ENCODE peak calls at places on chromosomes 1 and 21, in seven cellular contexts. N is H1, Y is IMR-90, B is HepG2, H is A549, U is K562, P is SK-N-SH. X is an unnamed sample.

GRCh38 chr1:201640624-201641023 is 101.7 kb downstream of the NAV1 start:
- DNase-seq in N (no peak), Y (peak), B (no peak), H (no peak), U (no peak), P (no peak), X (no peak)

GRCh38 chr1:41898191-41898713 is 20.5 kb downstream of the HIVEP3 start:
- DNase-seq in N (no peak), Y (peak), B (no peak), H (no peak), U (peak), P (no peak), X (no peak)

GRCh38 chr1:167927075-167927754 is 9.3 kb upstream of the DCAF6 start:
- DNase-seq in N (no peak), Y (no peak), B (no peak), H (no peak), U (no peak), P (no peak), X (no peak)

GRCh38 chr1:214012418-214012817 is 24.6 kb downstream of the PROX1 start:
- DNase-seq in N (no peak), Y (no peak), B (no peak), H (no peak), U (no peak), P (no peak), X (no peak)

GRCh38 chr1:114322207-114322606 is 168.5 kb upstream of the SYT6 start:
- DNase-seq in N (no peak), Y (no peak), B (no peak), H (no peak), U (no peak), P (no peak), X (no peak)

GRCh38 chr1:29196863-29197589 is 15.3 kb upstream of the SRSF4 start:
- DNase-seq in N (no peak), Y (peak), B (no peak), H (no peak), U (no peak), P (no peak), X (no peak)

GRCh38 chr1:111695801-111696200 is 43.4 kb downstream of the INKA2 start:
- DNase-seq in N (no peak), Y (no peak), B (no peak), H (no peak), U (no peak), P (no peak), X (no peak)

GRCh38 chr1:118104956-118105355 is 80.1 kb downstream of the SPAG17 start:
- DNase-seq in N (no peak), Y (no peak), B (no peak), H (no peak), U (no peak), P (no peak), X (no peak)

GRCh38 chr1:12142891-12143630 is 23.7 kb upstream of the TNFRSF1B start:
- DNase-seq in N (no peak), Y (no peak), B (no peak), H (no peak), U (no peak), P (no peak), X (no peak)

GRCh38 chr1:110672001-110672752 is 2.6 kb downstream of the KCNA3 start:
- DNase-seq in N (peak), Y (peak), B (no peak), H (no peak), U (peak), P (peak), X (no peak)

GRCh38 chr1:246497331-246497915 is 9.7 kb downstream of the SMYD3 start:
- DNase-seq in N (no peak), Y (peak), B (peak), H (peak), U (peak), P (peak), X (peak)

GRCh38 chr21:8991088-8991907 is 1530.1 kb upstream of the TPTE start:
- DNase-seq in N (no peak), Y (no peak), B (peak), H (no peak), U (no peak), P (no peak), X (no peak)

GRCh38 chr1:153956997-153957715 is 1.3 kb downstream of the CRTC2 start:
- DNase-seq in N (no peak), Y (no peak), B (no peak), H (no peak), U (no peak), P (no peak), X (no peak)

GRCh38 chr1:205689479-205689878 is 9.2 kb upstream of the SLC45A3 start:
- DNase-seq in N (no peak), Y (no peak), B (no peak), H (no peak), U (no peak), P (no peak), X (no peak)

GRCh38 chr1:6245869-6246496 is 2.0 kb downstream of the HES3 start:
- DNase-seq in N (peak), Y (no peak), B (no peak), H (no peak), U (peak), P (peak), X (no peak)

GRCh38 chr1:158043232-158043631 is 49.8 kb downstream of the KIRREL1 start:
- DNase-seq in N (no peak), Y (no peak), B (no peak), H (no peak), U (no peak), P (no peak), X (no peak)

GRCh38 chr1:23673086-23673813 is 18.4 kb upstream of the RPL11 start:
- DNase-seq in N (peak), Y (peak), B (peak), H (peak), U (peak), P (no peak), X (no peak)

GRCh38 chr1:159989581-159989980 is 35.5 kb upstream of the SLAMF9 start:
- DNase-seq in N (peak), Y (peak), B (no peak), H (no peak), U (no peak), P (no peak), X (no peak)

GRCh38 chr1:19315378-19316206 is 3.5 kb downstream of the SLC66A1 start:
- DNase-seq in N (no peak), Y (peak), B (no peak), H (no peak), U (no peak), P (no peak), X (no peak)

GRCh38 chr1:53473463-53473862 is 14.3 kb downstream of the DMRTB1 start:
- DNase-seq in N (no peak), Y (peak), B (no peak), H (no peak), U (peak), P (no peak), X (no peak)

GRCh38 chr1:215156232-215156631 is 73.7 kb downstream of the KCNK2 start:
- DNase-seq in N (no peak), Y (peak), B (no peak), H (no peak), U (no peak), P (no peak), X (no peak)

GRCh38 chr21:28230559-28230958 is 762.1 kb downstream of the LTN1 start:
- DNase-seq in N (no peak), Y (peak), B (no peak), H (no peak), U (no peak), P (no peak), X (no peak)

GRCh38 chr1:110189181-110189580 is 20.9 kb upstream of the KCNC4 start:
- DNase-seq in N (no peak), Y (no peak), B (no peak), H (no peak), U (no peak), P (no peak), X (no peak)

GRCh38 chr1:12179111-12179519 is 12.3 kb downstream of the TNFRSF1B start:
- DNase-seq in N (no peak), Y (peak), B (peak), H (no peak), U (no peak), P (no peak), X (peak)

GRCh38 chr1:94094466-94095111 is 26.4 kb downstream of the ABCA4 start:
- DNase-seq in N (no peak), Y (peak), B (no peak), H (no peak), U (no peak), P (no peak), X (no peak)

GRCh38 chr1:220926146-220926545 is 46.9 kb downstream of the HLX start:
- DNase-seq in N (no peak), Y (peak), B (no peak), H (no peak), U (no peak), P (no peak), X (no peak)

GRCh38 chr1:41927118-41927517 is 8.4 kb upstream of the HIVEP3 start:
- DNase-seq in N (no peak), Y (no peak), B (no peak), H (no peak), U (no peak), P (no peak), X (no peak)

GRCh38 chr1:219086956-219087469 is 86.7 kb upstream of the LYPLAL1 start:
- DNase-seq in N (no peak), Y (no peak), B (no peak), H (no peak), U (no peak), P (no peak), X (no peak)

GRCh38 chr1:233707153-233707905 is 93.4 kb downstream of the KCNK1 start:
- DNase-seq in N (no peak), Y (peak), B (no peak), H (peak), U (peak), P (no peak), X (peak)

GRCh38 chr1:160646711-160647328 is at the start of gene SLAMF1:
- DNase-seq in N (no peak), Y (no peak), B (no peak), H (no peak), U (no peak), P (no peak), X (no peak)

GRCh38 chr1:152880907-152881306 is 2.8 kb downstream of the SMCP start:
- DNase-seq in N (no peak), Y (no peak), B (no peak), H (no peak), U (no peak), P (no peak), X (no peak)

GRCh38 chr1:61640531-61641125 is 84.3 kb downstream of the TM2D1 start:
- DNase-seq in N (no peak), Y (no peak), B (no peak), H (no peak), U (no peak), P (no peak), X (no peak)

GRCh38 chr1:164733070-164733469 is 174.1 kb downstream of the PBX1 start:
- DNase-seq in N (no peak), Y (peak), B (no peak), H (peak), U (no peak), P (no peak), X (peak)

GRCh38 chr1:39508857-39509305 is 17.4 kb downstream of the BMP8A start:
- DNase-seq in N (no peak), Y (no peak), B (peak), H (no peak), U (peak), P (peak), X (no peak)

GRCh38 chr1:154616659-154617345 is 8.8 kb upstream of the ADAR start:
- DNase-seq in N (no peak), Y (peak), B (no peak), H (no peak), U (no peak), P (no peak), X (no peak)

GRCh38 chr1:145736191-145736590 is 16.9 kb downstream of the CD160 start:
- DNase-seq in N (no peak), Y (no peak), B (no peak), H (no peak), U (no peak), P (no peak), X (no peak)

GRCh38 chr1:226404904-226405222 is 3.0 kb downstream of the PARP1 start:
- DNase-seq in N (peak), Y (no peak), B (no peak), H (no peak), U (no peak), P (no peak), X (no peak)

GRCh38 chr1:226403522-226404034 is 4.3 kb downstream of the PARP1 start:
- DNase-seq in N (no peak), Y (peak), B (no peak), H (peak), U (peak), P (peak), X (no peak)

GRCh38 chr1:226404063-226404903 is 3.6 kb downstream of the PARP1 start:
- DNase-seq in N (no peak), Y (peak), B (peak), H (no peak), U (no peak), P (peak), X (no peak)

GRCh38 chr1:226401407-226402303 is 6.2 kb downstream of the PARP1 start:
- DNase-seq in N (no peak), Y (no peak), B (no peak), H (no peak), U (no peak), P (no peak), X (no peak)

DNA sequence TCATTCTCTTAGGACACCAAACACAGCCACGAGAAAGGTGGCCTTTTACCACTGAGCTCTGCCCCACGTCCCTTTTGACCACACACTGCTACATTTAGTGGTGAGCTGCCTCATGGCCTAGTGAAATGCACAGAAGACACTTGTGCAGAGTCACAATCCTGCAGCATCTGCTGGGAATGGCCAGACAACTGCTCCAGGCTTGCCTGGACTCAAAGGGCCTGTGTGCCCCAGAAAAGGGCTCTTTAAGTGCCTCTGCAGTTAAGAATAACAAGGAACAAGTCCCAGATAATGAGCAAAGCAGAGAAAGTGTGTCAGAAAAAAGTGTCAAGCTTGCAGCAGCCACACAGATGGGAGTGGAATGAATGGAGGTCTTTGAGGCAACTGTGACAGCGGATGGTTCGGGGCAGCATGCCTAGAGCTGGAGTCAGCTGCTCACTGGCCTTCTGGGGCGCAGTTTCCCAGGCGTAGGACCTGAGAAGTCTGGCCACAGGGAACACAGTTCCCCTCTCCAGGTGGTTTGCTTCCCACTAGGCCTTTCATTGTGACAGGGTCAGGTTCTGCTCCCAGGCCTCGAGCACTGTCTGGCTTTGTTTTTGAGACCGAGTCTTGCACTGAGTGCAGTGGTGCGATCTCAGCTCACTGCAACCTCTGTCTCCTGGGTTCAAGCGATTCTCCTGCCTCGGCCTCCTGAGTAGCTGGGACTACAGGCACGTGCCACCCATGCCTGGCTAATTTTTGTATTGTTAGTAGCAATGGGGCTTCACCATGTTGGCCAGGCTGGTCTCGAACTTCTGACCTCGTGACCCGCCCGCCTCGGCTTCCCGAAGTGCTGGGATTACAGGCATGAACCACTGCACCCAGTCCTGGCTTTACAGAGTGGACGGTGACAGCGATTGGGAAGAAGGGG is 5.0 kb downstream of the PARP1 start:
- DNase-seq in N (no peak), Y (no peak), B (no peak), H (no peak), U (no peak), P (no peak), X (no peak)
- H3K4me3 ChIP-seq in N (no peak), Y (no peak), B (no peak), H (no peak), U (no peak), P (no peak), X (no peak)

DNA sequence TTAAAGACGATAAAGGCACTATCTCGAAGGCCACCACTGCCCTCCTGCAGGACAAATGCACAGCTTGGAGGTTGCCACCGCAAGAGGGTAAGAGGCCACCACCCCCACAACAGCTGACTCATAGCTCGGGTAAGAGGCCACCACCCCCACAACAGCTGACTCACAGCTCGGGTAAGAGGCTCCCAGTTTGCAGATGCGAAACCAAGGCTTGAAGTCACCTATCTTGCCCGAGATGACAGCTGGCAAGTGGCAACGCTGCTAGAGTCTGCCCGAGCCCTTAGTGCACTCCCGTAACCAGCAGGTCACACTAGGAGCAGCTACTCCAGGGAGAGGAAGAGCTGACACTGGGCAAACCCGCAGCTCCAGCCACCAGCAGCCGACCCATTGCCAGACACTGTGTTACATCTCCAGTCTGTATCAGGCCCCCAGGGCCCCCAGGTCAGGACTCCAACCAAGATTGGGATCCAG is 17.1 kb upstream of the SPSB1 start:
- DNase-seq in N (no peak), Y (peak), B (peak), H (no peak), U (peak), P (no peak), X (peak)
- TF ChIP-seq RAD21 in N (no peak), Y (no peak), B (no peak), H (no peak), U (no peak), P (no peak), X (no peak)

DNA sequence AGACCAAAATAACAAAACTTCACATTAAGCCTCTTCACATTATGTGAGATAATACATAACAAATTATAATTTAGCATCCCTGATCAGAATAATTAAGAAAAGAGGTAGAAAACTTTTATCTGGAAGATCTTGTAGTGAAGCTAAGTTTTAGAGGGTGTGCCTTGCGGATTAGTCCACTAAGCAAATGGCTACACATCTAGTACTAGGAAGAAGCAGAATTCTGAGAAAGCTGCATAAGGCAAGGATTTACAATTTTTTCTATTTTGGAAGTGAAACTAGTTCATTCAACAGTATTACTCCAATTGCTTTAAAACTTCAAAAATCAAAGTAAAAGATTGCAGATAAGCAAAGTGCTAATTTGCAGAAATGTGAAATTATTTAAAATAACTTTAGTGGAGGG is 3.5 kb downstream of the YOD1 start:
- DNase-seq in N (no peak), Y (no peak), B (no peak), H (no peak), U (no peak), P (no peak), X (no peak)
- H3K4me3 ChIP-seq in N (no peak), Y (no peak), B (no peak), H (no peak), U (peak), P (no peak), X (no peak)

GRCh38 chr1:169548312-169548711 is 38.0 kb downstream of the F5 start:
- DNase-seq in N (no peak), Y (no peak), B (no peak), H (no peak), U (no peak), P (no peak), X (no peak)

GRCh38 chr1:169545472-169545871 is 40.8 kb downstream of the F5 start:
- DNase-seq in N (no peak), Y (no peak), B (no peak), H (no peak), U (no peak), P (no peak), X (no peak)

GRCh38 chr1:169550294-169550693 is 36.0 kb downstream of the F5 start:
- DNase-seq in N (no peak), Y (peak), B (peak), H (peak), U (peak), P (peak), X (peak)

GRCh38 chr1:169546087-169546995 is 39.9 kb downstream of the F5 start:
- DNase-seq in N (no peak), Y (peak), B (peak), H (no peak), U (peak), P (peak), X (peak)
- TF ChIP-seq RAD21 in N (peak), Y (peak), B (peak), H (peak), U (peak), P (peak), X (peak)